ENCODE peak calls at places on chromosome 13, in five cellular contexts. E, Y, F, Z and K are unnamed samples.
A peak's percentile ranks its signal among the peaks of the same experiment; 100 is the strongest.

GRCh38 chr13:45961468-45961867 is 91.1 kb downstream of the ZC3H13 start:
- DNase-seq in E (no peak), Y (no peak), F (no peak), Z (no peak), K (no peak)

GRCh38 chr13:111927181-111927540 is 139.8 kb upstream of the SOX1 start:
- DNase-seq in E (no peak), Y (no peak), F (no peak), Z (no peak), K (no peak)

GRCh38 chr13:77150651-77151050 is 123.7 kb upstream of the FBXL3 start:
- DNase-seq in E (no peak), Y (no peak), F (no peak), Z (no peak), K (no peak)

GRCh38 chr13:46324976-46325375 is 62.1 kb downstream of the RUBCNL start:
- DNase-seq in E (no peak), Y (no peak), F (no peak), Z (no peak), K (no peak)

GRCh38 chr13:105914637-105915036 is 620.8 kb downstream of the EFNB2 start:
- DNase-seq in E (no peak), Y (no peak), F (no peak), Z (no peak), K (no peak)

GRCh38 chr13:93814658-93815057 is 588.1 kb downstream of the GPC6 start:
- DNase-seq in E (no peak), Y (no peak), F (no peak), Z (no peak), K (no peak)

GRCh38 chr13:102128216-102128800 is 273.5 kb downstream of the FGF14 start:
- DNase-seq in E (no peak), Y (no peak), F (no peak), Z (no peak), K (no peak)

GRCh38 chr13:80447747-80448146 is 106.8 kb upstream of the SPRY2 start:
- DNase-seq in E (no peak), Y (no peak), F (no peak), Z (no peak), K (no peak)

GRCh38 chr13:32210081-32210480 is 105.1 kb downstream of the ZAR1L start:
- DNase-seq in E (no peak), Y (no peak), F (no peak), Z (no peak), K (no peak)

GRCh38 chr13:98004107-98004506 is 50.6 kb downstream of the IPO5 start:
- DNase-seq in E (no peak), Y (no peak), F (no peak), Z (no peak), K (no peak)

GRCh38 chr13:98869408-98870090 is 108.3 kb downstream of the DOCK9 start:
- DNase-seq in E (peak; percentile 6), Y (no peak), F (no peak), Z (no peak), K (peak; percentile 49)

GRCh38 chr13:58882556-58882955 is 1251.0 kb downstream of the PCDH17 start:
- DNase-seq in E (no peak), Y (no peak), F (no peak), Z (no peak), K (no peak)

GRCh38 chr13:43934273-43934672 is 54.6 kb downstream of the LACC1 start:
- DNase-seq in E (peak; percentile 6), Y (no peak), F (no peak), Z (no peak), K (no peak)

GRCh38 chr13:28401303-28402056 is 93.4 kb downstream of the FLT1 start:
- DNase-seq in E (no peak), Y (no peak), F (no peak), Z (no peak), K (no peak)

GRCh38 chr13:98517576-98518310 is 59.2 kb downstream of the STK24 start:
- DNase-seq in E (no peak), Y (no peak), F (no peak), Z (no peak), K (no peak)

GRCh38 chr13:65530688-65531087 is 1699.4 kb downstream of the PCDH9 start:
- DNase-seq in E (no peak), Y (no peak), F (no peak), Z (no peak), K (no peak)

GRCh38 chr13:63163903-63164302 is 1748.3 kb upstream of the PCDH20 start:
- DNase-seq in E (no peak), Y (no peak), F (peak; percentile 32), Z (no peak), K (no peak)

GRCh38 chr13:63167699-63168337 is 1752.2 kb upstream of the PCDH20 start:
- DNase-seq in E (no peak), Y (no peak), F (no peak), Z (no peak), K (no peak)
- H3K4me3 ChIP-seq in E (no peak overlapping the region), Y (no peak overlapping the region), F (no peak overlapping the region), Z (no peak overlapping the region), K (no peak overlapping the region)

GRCh38 chr13:29906432-29907011 is 56.1 kb upstream of the UBL3 start:
- DNase-seq in E (no peak), Y (no peak), F (no peak), Z (peak; percentile 31), K (no peak)

GRCh38 chr13:29905845-29906244 is 55.4 kb upstream of the UBL3 start:
- DNase-seq in E (peak; percentile 28), Y (peak; percentile 24), F (no peak), Z (peak; percentile 79), K (no peak)

GRCh38 chr13:29901714-29902631 is 51.6 kb upstream of the UBL3 start:
- DNase-seq in E (peak; percentile 41), Y (no peak), F (no peak), Z (peak; percentile 49), K (no peak)

GRCh38 chr13:29903524-29903923 is 53.1 kb upstream of the UBL3 start:
- DNase-seq in E (no peak), Y (no peak), F (no peak), Z (peak; percentile 41), K (no peak)

DNA sequence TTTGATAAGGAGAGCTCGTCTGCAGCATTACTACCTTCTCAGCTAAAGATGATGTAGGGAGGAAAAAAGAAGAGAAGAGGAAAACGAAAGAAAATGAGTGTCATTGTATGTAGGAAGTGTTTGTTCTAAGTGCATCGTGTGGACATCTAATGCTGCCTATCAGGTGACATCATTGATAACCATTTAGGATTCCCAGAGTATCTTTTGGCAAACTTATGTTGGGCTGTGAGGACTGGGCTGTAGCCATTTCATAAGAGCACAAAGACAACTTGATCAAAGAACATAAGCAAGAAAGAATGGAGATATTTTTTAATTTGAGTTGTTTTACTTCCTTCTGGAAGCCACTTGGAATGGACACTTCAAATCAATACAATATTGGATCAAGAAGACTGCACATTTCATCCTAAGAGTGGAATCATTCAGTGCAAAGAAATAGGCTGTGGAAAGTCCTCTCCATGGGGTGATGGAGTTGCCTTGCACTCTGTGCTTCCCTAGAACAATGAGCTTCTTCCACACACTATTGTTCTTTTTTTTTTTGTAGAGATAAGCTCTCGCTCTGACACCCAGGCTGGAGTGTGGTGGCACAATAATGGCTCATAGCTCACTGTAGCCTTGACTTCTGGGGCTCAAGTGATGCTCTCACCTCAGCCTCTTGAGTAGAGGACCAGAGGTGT is 52.4 kb upstream of the UBL3 start:
- DNase-seq in E (no peak), Y (no peak), F (no peak), Z (no peak), K (no peak)
- H3K4me3 ChIP-seq in E (no peak overlapping the region), Y (no peak overlapping the region), F (no peak overlapping the region), Z (no peak overlapping the region), K (no peak overlapping the region)

GRCh38 chr13:82688400-82688999 is 1193.8 kb downstream of the SLITRK1 start:
- DNase-seq in E (no peak), Y (no peak), F (no peak), Z (no peak), K (no peak)
- H3K4me3 ChIP-seq in E (peak overlapping the region; percentile 29), Y (no peak overlapping the region), F (peak overlapping the region; percentile 26), Z (no peak overlapping the region), K (peak overlapping the region; percentile 2)

GRCh38 chr13:20128459-20128927 is 32.4 kb downstream of the GJA3 start:
- DNase-seq in E (no peak), Y (peak; percentile 15), F (no peak), Z (peak; percentile 41), K (no peak)
- H3K4me3 ChIP-seq in E (no peak overlapping the region), Y (peak overlapping the region; percentile 83), F (peak overlapping the region; percentile 29), Z (peak overlapping the region; percentile 45), K (peak overlapping the region; percentile 42)

GRCh38 chr13:110576736-110577476 is 15.4 kb upstream of the RAB20 start:
- DNase-seq in E (no peak), Y (peak; percentile 91), F (peak; percentile 15), Z (no peak), K (no peak)

GRCh38 chr13:110576070-110576394 is 14.5 kb upstream of the RAB20 start:
- DNase-seq in E (no peak), Y (no peak), F (no peak), Z (no peak), K (no peak)

GRCh38 chr13:110574161-110574560 is 12.6 kb upstream of the RAB20 start:
- DNase-seq in E (no peak), Y (no peak), F (peak; percentile 71), Z (no peak), K (no peak)

GRCh38 chr13:110572778-110573118 is 11.2 kb upstream of the RAB20 start:
- DNase-seq in E (no peak), Y (no peak), F (no peak), Z (no peak), K (no peak)

GRCh38 chr13:110575322-110576069 is 14.0 kb upstream of the RAB20 start:
- DNase-seq in E (peak; percentile 21), Y (peak; percentile 20), F (peak; percentile 70), Z (no peak), K (no peak)
- H3K4me3 ChIP-seq in E (no peak overlapping the region), Y (no peak overlapping the region), F (no peak overlapping the region), Z (no peak overlapping the region), K (no peak overlapping the region)

DNA sequence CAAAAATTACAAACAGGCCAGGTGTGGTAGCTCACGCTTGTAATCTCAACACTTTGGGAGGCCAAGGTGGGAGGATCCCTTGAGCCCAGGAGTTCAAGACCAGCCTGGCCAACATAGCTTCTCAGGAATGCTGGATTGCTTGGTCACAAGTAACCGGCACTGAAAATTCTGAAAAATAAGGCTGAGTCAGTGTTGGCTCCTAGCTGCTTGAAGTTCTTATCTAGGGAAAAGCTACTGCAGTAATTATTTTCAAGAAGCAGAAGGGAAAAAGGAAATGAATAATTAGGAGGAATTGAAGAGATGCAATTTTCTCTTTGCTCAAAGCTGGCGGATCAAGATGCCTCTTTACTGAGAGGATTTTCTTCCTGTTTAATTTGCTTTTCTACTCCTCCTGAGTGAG is 75.0 kb upstream of the GTF3A start:
- DNase-seq in E (no peak), Y (no peak), F (no peak), Z (no peak), K (no peak)
- H3K4me3 ChIP-seq in E (no peak overlapping the region), Y (no peak overlapping the region), F (no peak overlapping the region), Z (no peak overlapping the region), K (no peak overlapping the region)

DNA sequence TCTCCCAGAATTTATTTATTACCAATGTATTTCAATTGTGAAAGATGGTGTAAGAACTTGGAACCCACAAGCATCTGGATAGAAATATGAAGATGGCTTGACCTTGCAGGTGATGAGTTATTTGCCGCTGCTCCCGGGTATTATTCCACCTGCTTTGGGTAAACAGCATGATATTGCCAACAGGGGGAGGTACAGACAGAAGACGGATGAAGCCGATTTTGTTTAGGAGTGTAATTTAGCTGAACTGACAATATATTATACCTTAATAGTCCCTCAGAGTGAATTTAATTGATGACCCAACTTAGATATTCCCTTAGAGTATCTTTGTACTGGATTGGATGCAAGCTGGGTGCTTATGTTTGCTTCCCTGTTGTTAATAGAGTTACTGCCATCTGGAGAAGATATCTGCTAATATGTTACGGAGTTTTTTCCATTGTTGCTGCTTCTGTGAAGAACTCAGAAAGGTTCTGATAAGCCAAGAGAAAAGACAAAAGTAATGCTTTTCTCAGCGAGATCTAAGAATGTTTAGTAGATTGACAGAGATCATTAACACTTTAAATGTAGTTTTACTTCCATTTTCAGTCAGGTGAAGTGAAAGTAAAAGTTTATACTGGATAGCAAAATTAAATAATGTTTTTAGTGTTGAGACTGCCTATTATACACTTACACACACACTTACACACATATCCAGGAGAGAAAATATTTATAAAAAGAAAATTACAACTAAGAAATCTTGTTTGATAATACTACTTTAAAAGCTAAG is 2220.8 kb upstream of the PCDH20 start:
- DNase-seq in E (peak; percentile 14), Y (no peak), F (no peak), Z (no peak), K (no peak)
- H3K4me3 ChIP-seq in E (peak overlapping the region; percentile 47), Y (no peak overlapping the region), F (no peak overlapping the region), Z (no peak overlapping the region), K (no peak overlapping the region)